ENCODE peak calls at places on chromosomes 16 and 17, in nine cellular contexts. U, G, Q, V, Z, B, D, I and T are unnamed samples.

GRCh38 chr16:88022076-88023042 is 71.1 kb downstream of the BANP start:
- DNase-seq in Q (no peak), B (no peak), I (no peak), V (no peak), D (no peak), Z (no peak), G (no peak), U (no peak), T (no peak)

GRCh38 chr17:50129303-50129945 is 536 bp downstream of the SAMD14 start:
- DNase-seq in B (no peak), U (no peak), V (peak), Q (no peak), Z (no peak), G (no peak), I (no peak), D (no peak), T (no peak)

GRCh38 chr17:987931-988330 is 8.4 kb upstream of the NXN start:
- DNase-seq in Q (no peak), V (no peak), D (no peak), G (no peak), B (no peak), I (no peak), U (no peak), Z (no peak), T (no peak)

GRCh38 chr17:80826955-80827645 is 164.5 kb upstream of the CHMP6 start:
- DNase-seq in G (no peak), Z (no peak), V (peak), I (no peak), D (no peak), Q (peak), B (no peak), U (no peak), T (no peak)

GRCh38 chr17:35129154-35129972 is 7.9 kb downstream of the FNDC8 start:
- DNase-seq in I (no peak), D (no peak), B (no peak), Z (no peak), G (no peak), U (no peak), Q (no peak), V (no peak), T (no peak)

GRCh38 chr16:50152386-50152806 is 710 bp upstream of the TENT4B start:
- DNase-seq in Q (no peak), B (peak), U (peak), Z (peak), G (peak), D (no peak), I (peak), V (no peak), T (peak)

GRCh38 chr17:1229354-1229890 is 40.8 kb upstream of the BHLHA9 start:
- DNase-seq in Z (no peak), U (peak), I (peak), G (peak), B (peak), D (peak), V (no peak), Q (no peak), T (peak)

GRCh38 chr17:9729034-9729650 is 62.2 kb downstream of the DHRS7C start:
- DNase-seq in B (no peak), D (no peak), Q (no peak), V (peak), U (no peak), G (no peak), Z (no peak), I (no peak), T (no peak)

GRCh38 chr16:85963746-85964370 is 64.9 kb downstream of the IRF8 start:
- DNase-seq in B (no peak), Q (no peak), Z (no peak), I (no peak), G (no peak), U (no peak), V (no peak), D (peak), T (no peak)

GRCh38 chr17:39104046-39104445 is 47.4 kb downstream of the PLXDC1 start:
- DNase-seq in V (peak), G (no peak), D (no peak), Z (no peak), U (no peak), B (no peak), Q (no peak), I (no peak), T (no peak)

GRCh38 chr16:68234188-68235104 is 1.5 kb downstream of the ESRP2 start:
- DNase-seq in I (no peak), B (peak), U (no peak), V (no peak), Q (no peak), Z (no peak), D (no peak), G (no peak), T (peak)

GRCh38 chr17:76382305-76382802 is 2.1 kb upstream of the SPHK1 start:
- DNase-seq in B (no peak), Z (no peak), D (no peak), Q (no peak), I (peak), V (no peak), G (peak), U (no peak), T (no peak)

GRCh38 chr17:60971515-60972369 is 294.1 kb downstream of the BCAS3 start:
- DNase-seq in I (peak), Q (no peak), U (peak), Z (no peak), B (no peak), V (peak), G (peak), D (no peak), T (no peak)

GRCh38 chr16:47578573-47578972 is 117.4 kb downstream of the PHKB start:
- DNase-seq in G (no peak), B (no peak), Z (no peak), Q (no peak), U (no peak), V (peak), I (no peak), D (no peak), T (no peak)

GRCh38 chr17:50598487-50598886 is 36.2 kb upstream of the ABCC3 start:
- DNase-seq in Z (no peak), Q (no peak), I (no peak), B (no peak), G (no peak), V (no peak), D (no peak), U (no peak), T (no peak)

GRCh38 chr17:79044462-79044861 is 20.5 kb downstream of the C1QTNF1 start:
- DNase-seq in V (no peak), B (no peak), I (no peak), D (no peak), Q (no peak), Z (no peak), U (no peak), G (no peak), T (no peak)

GRCh38 chr17:49513044-49513395 is 17.9 kb downstream of the NGFR start:
- DNase-seq in V (no peak), U (no peak), G (no peak), Q (no peak), I (no peak), Z (no peak), B (no peak), D (no peak), T (no peak)

GRCh38 chr16:84633622-84634021 is 14.7 kb upstream of the KLHL36 start:
- DNase-seq in Z (no peak), G (no peak), Q (no peak), I (no peak), V (no peak), B (no peak), U (no peak), D (peak), T (no peak)

GRCh38 chr17:58688521-58688920 is 3.3 kb downstream of the TEX14 start:
- DNase-seq in D (no peak), V (no peak), U (no peak), I (no peak), Z (no peak), Q (no peak), B (no peak), G (no peak), T (no peak)

GRCh38 chr16:54443352-54443751 is 156.8 kb upstream of the IRX3 start:
- DNase-seq in G (no peak), Q (no peak), B (no peak), I (no peak), D (no peak), V (no peak), Z (no peak), U (no peak), T (no peak)

GRCh38 chr16:72124761-72125634 is 31.4 kb downstream of the DHX38 start:
- DNase-seq in B (peak), Z (peak), I (peak), Q (no peak), V (peak), U (peak), G (peak), D (peak), T (peak)

GRCh38 chr17:64042700-64043485 is 22.5 kb upstream of the ICAM2 start:
- DNase-seq in Q (no peak), G (no peak), V (no peak), I (no peak), D (no peak), U (no peak), Z (no peak), B (no peak), T (no peak)

GRCh38 chr17:78133971-78134898 is 3.7 kb downstream of the TMC8 start:
- DNase-seq in G (peak), V (no peak), B (no peak), I (peak), U (peak), Z (peak), Q (no peak), D (no peak), T (peak)

GRCh38 chr17:81553018-81553615 is 964 bp upstream of the FAAP100 start:
- DNase-seq in G (peak), D (peak), Z (peak), Q (peak), V (peak), U (peak), I (peak), B (peak), T (peak)

GRCh38 chr17:27989046-27989445 is 53.4 kb upstream of the NLK start:
- DNase-seq in D (no peak), B (no peak), G (no peak), I (no peak), U (no peak), Q (no peak), V (no peak), Z (no peak), T (no peak)

GRCh38 chr16:81442220-81442908 is 2.2 kb upstream of the CMIP start:
- DNase-seq in D (no peak), G (no peak), Z (no peak), B (no peak), U (no peak), Q (no peak), V (no peak), I (no peak), T (no peak)

GRCh38 chr16:9058211-9058610 is 33.2 kb upstream of the HAPSTR1 start:
- DNase-seq in Z (no peak), V (no peak), U (no peak), B (no peak), D (no peak), I (no peak), G (no peak), Q (no peak), T (no peak)

GRCh38 chr17:36761203-36761945 is 160.0 kb downstream of the MRM1 start:
- DNase-seq in Z (no peak), V (no peak), D (no peak), U (no peak), G (no peak), B (no peak), Q (no peak), I (no peak), T (no peak)